ENCODE peak calls at places on chromosomes 11 and 22, in five cellular contexts. B is GM12865, C is OCI-LY7, N is colonic mucosa, U is progenitor cell of endocrine pancreas. O is an unnamed sample.

GRCh38 chr11:18650859-18651557 is 16.9 kb upstream of the SPTY2D1 start:
- DNase-seq in U (no peak), N (peak), C (peak), B (peak), O (peak)

GRCh38 chr11:129323896-129324522 is 51.6 kb upstream of the BARX2 start:
- DNase-seq in N (peak), U (no peak), B (no peak), C (no peak), O (no peak)

GRCh38 chr11:77080643-77081210 is 14.0 kb downstream of the CAPN5 start:
- DNase-seq in C (no peak), B (no peak), N (no peak), U (no peak), O (no peak)

GRCh38 chr22:28344893-28345292 is 334.7 kb downstream of the TTC28 start:
- DNase-seq in C (no peak), N (no peak), B (no peak), U (no peak), O (no peak)

GRCh38 chr11:128530119-128531091 is 57.0 kb downstream of the ETS1 start:
- DNase-seq in B (no peak), N (no peak), U (no peak), C (no peak), O (no peak)

GRCh38 chr22:35567214-35567792 is 26.7 kb downstream of the RASD2 start:
- DNase-seq in B (no peak), U (no peak), N (no peak), C (no peak), O (no peak)

GRCh38 chr11:27485930-27486773 is 13.6 kb upstream of the LGR4 start:
- DNase-seq in C (peak), U (peak), N (peak), B (peak), O (peak)

GRCh38 chr11:44627911-44628729 is 62.7 kb downstream of the CD82 start:
- DNase-seq in C (no peak), B (peak), N (peak), U (peak), O (peak)

GRCh38 chr11:45229401-45229800 is 56.7 kb downstream of the SYT13 start:
- DNase-seq in B (no peak), C (no peak), U (no peak), N (no peak), O (no peak)

GRCh38 chr11:77175021-77175842 is 47.2 kb downstream of the MYO7A start:
- DNase-seq in C (no peak), N (no peak), U (no peak), B (no peak), O (no peak)

GRCh38 chr11:68735125-68735524 is 16.2 kb downstream of the TESMIN start:
- DNase-seq in B (no peak), U (no peak), C (no peak), N (no peak), O (no peak)

GRCh38 chr11:16722945-16723344 is 15.5 kb upstream of the C11orf58 start:
- DNase-seq in C (no peak), B (no peak), U (no peak), N (no peak), O (no peak)
- TF ChIP-seq CTCF in C (no peak), B (no peak), U (no peak), N (no peak), O (no peak)

GRCh38 chr22:24555496-24556253 is at the start of gene SNRPD3:
- DNase-seq in U (peak), B (peak), N (peak), C (peak), O (peak)
- TF ChIP-seq CTCF in U (no peak), B (no peak), N (no peak), C (no peak), O (no peak)

GRCh38 chr11:134244593-134244992 is 8.6 kb downstream of the THYN1 start:
- DNase-seq in C (peak), N (no peak), B (peak), U (no peak), O (peak)
- TF ChIP-seq CTCF in C (peak), N (peak), B (peak), U (peak), O (peak)

GRCh38 chr11:66891849-66892660 is 35.2 kb downstream of the LRFN4 start:
- DNase-seq in C (no peak), U (no peak), N (peak), B (peak), O (peak)

GRCh38 chr11:66889974-66890373 is 33.1 kb downstream of the LRFN4 start:
- DNase-seq in U (no peak), N (no peak), C (no peak), B (no peak), O (no peak)

GRCh38 chr11:66888282-66888681 is 31.4 kb downstream of the LRFN4 start:
- DNase-seq in U (no peak), B (no peak), N (no peak), C (no peak), O (no peak)

GRCh38 chr11:66887531-66887930 is 30.7 kb downstream of the LRFN4 start:
- DNase-seq in B (no peak), U (no peak), C (no peak), N (no peak), O (no peak)

GRCh38 chr11:66892926-66893325 is 36.1 kb downstream of the LRFN4 start:
- DNase-seq in C (no peak), B (no peak), N (no peak), U (no peak), O (no peak)
- TF ChIP-seq CTCF in C (no peak), B (no peak), N (no peak), U (no peak), O (no peak)

DNA sequence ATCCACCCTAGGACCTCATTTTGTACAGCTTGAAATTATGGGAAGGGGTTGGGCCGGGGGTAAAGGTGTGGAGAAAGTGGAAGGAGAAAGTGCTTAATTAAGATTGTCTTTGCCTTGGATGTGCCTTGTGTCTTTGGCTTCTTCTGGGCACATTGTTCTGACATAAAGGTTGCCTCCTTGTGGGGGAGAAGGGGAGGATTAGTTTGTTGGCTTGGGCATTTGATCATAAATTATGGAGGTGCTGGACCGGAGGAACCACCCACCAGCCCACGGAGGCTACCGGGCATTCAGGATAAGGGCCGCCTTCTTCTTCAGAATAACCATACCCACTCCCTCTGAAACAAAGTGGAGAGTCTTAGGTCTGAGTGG is 1.3 kb downstream of the PAFAH1B2 start:
- DNase-seq in U (no peak), B (peak), C (peak), N (peak), O (peak)
- TF ChIP-seq CTCF in U (no peak), B (peak), C (peak), N (no peak), O (no peak)

DNA sequence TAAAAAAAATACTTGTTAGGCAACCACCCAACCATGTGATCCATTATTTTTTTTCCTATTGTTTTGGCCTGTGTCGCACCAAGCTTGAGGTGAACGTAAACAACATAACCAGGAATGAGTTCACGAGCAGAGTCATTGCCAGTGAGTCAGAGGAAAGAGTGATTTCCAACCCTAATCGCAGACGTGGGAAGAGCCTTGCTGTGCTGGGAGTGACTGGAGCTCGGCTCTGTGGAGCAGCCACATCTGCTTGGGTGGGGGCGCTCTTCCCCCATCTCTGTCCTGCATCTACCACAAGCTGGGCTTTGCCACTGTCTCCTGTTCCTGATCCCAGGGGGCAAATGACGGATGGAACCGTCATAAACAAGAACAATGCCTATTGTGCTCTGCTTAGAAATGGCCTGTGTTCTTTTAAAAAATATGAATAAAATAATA is 210.0 kb downstream of the KIRREL3 start:
- DNase-seq in C (no peak), B (no peak), N (no peak), U (no peak), O (no peak)
- TF ChIP-seq CTCF in C (no peak), B (no peak), N (no peak), U (no peak), O (no peak)

DNA sequence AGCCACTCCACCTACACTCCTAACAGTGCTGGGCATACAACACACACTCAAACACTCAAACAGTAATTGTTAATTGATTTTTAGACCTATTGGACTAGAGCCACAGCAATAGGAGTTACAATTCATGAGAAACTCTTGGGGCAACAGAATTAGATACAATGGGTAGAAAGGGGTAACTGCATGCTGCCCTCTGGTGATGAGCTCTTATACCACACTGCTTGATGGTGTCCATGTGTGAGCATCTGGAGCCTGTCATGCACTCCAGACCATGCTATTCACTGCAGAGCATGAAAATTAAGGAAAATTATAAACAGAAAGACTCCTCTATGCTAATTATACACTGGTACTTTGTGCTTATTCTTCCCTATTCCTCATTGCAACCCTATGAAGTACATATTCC is 975.5 kb upstream of the CCDC90B start:
- DNase-seq in U (no peak), C (no peak), N (no peak), B (peak), O (no peak)
- TF ChIP-seq CTCF in U (peak), C (peak), N (no peak), B (peak), O (no peak)

GRCh38 chr11:104343578-104343977 is 179.6 kb upstream of the PDGFD start:
- DNase-seq in U (no peak), B (peak), C (peak), N (no peak), O (no peak)

GRCh38 chr11:104333977-104334376 is 170.0 kb upstream of the PDGFD start:
- DNase-seq in C (peak), U (no peak), B (peak), N (no peak), O (no peak)

GRCh38 chr11:104337273-104337672 is 173.3 kb upstream of the PDGFD start:
- DNase-seq in U (no peak), N (no peak), C (no peak), B (no peak), O (no peak)

GRCh38 chr11:104339383-104339831 is 175.5 kb upstream of the PDGFD start:
- DNase-seq in N (no peak), B (peak), C (no peak), U (no peak), O (no peak)

GRCh38 chr11:104338186-104338585 is 174.2 kb upstream of the PDGFD start:
- DNase-seq in B (no peak), N (no peak), C (no peak), U (no peak), O (no peak)
- TF ChIP-seq CTCF in B (no peak), N (no peak), C (no peak), U (no peak), O (no peak)

GRCh38 chr22:22110548-22111266 is 128.1 kb upstream of the TOP3B start:
- DNase-seq in U (peak), N (no peak), C (peak), B (peak), O (peak)

GRCh38 chr22:22109693-22110466 is 127.3 kb upstream of the TOP3B start:
- DNase-seq in B (no peak), N (no peak), U (no peak), C (peak), O (no peak)

GRCh38 chr22:22111983-22112382 is 129.4 kb upstream of the TOP3B start:
- DNase-seq in B (no peak), C (no peak), N (no peak), U (no peak), O (no peak)

GRCh38 chr22:22112533-22113294 is 130.1 kb upstream of the TOP3B start:
- DNase-seq in C (no peak), N (no peak), B (no peak), U (no peak), O (no peak)

GRCh38 chr22:22111267-22111751 is 128.7 kb upstream of the TOP3B start:
- DNase-seq in N (no peak), B (peak), C (peak), U (no peak), O (peak)
- TF ChIP-seq CTCF in N (no peak), B (no peak), C (no peak), U (no peak), O (no peak)

O was measured in GM20000.